ENCODE peak calls at places on chromosomes 13 and 19, in ten cellular contexts. A, H, D, M, S, I, R, N, L and Y are unnamed samples.

GRCh38 chr13:97797553-97797952 is 155.9 kb upstream of the IPO5 start:
- DNase-seq in A (no peak), H (no peak), D (no peak), M (no peak), S (no peak), I (no peak), R (no peak), N (no peak), L (no peak), Y (no peak)

GRCh38 chr13:32229443-32229842 is 85.7 kb downstream of the ZAR1L start:
- DNase-seq in A (no peak), H (no peak), D (no peak), M (no peak), S (no peak), I (no peak), R (no peak), N (no peak), L (no peak), Y (no peak)

GRCh38 chr13:99303863-99304521 is 3.2 kb downstream of the GPR183 start:
- DNase-seq in A (peak; percentile 61), H (no peak), D (no peak), M (peak; percentile 58), S (no peak), I (no peak), R (no peak), N (no peak), L (peak; percentile 28), Y (peak; percentile 67)

GRCh38 chr13:34208326-34208725 is 390.4 kb downstream of the RFC3 start:
- DNase-seq in A (no peak), H (no peak), D (no peak), M (no peak), S (peak; percentile 29), I (no peak), R (no peak), N (no peak), L (no peak), Y (no peak)

GRCh38 chr19:13526552-13526951 is 20.3 kb upstream of the CACNA1A start:
- DNase-seq in A (no peak), H (peak; percentile 19), D (no peak), M (no peak), S (peak; percentile 36), I (no peak), R (no peak), N (no peak), L (no peak), Y (no peak)

GRCh38 chr19:27974082-27974513 is 1238.9 kb downstream of the UQCRFS1 start:
- DNase-seq in A (no peak), H (no peak), D (peak; percentile 25), M (no peak), S (peak; percentile 51), I (no peak), R (no peak), N (no peak), L (no peak), Y (no peak)

GRCh38 chr19:48378194-48378570 is 13.2 kb downstream of the KDELR1 start:
- DNase-seq in A (no peak), H (no peak), D (no peak), M (no peak), S (no peak), I (no peak), R (no peak), N (no peak), L (no peak), Y (no peak)

GRCh38 chr13:43305416-43305815 is 282.0 kb downstream of the DNAJC15 start:
- DNase-seq in A (no peak), H (no peak), D (no peak), M (no peak), S (no peak), I (no peak), R (no peak), N (no peak), L (no peak), Y (no peak)

GRCh38 chr19:31377736-31378135 is 28.5 kb upstream of the TSHZ3 start:
- DNase-seq in A (no peak), H (no peak), D (no peak), M (no peak), S (peak; percentile 44), I (no peak), R (no peak), N (no peak), L (no peak), Y (no peak)

GRCh38 chr13:33636955-33637670 is 180.8 kb upstream of the RFC3 start:
- DNase-seq in A (no peak), H (no peak), D (no peak), M (no peak), S (no peak), I (no peak), R (no peak), N (no peak), L (no peak), Y (no peak)

GRCh38 chr19:14555918-14556661 is 15.8 kb downstream of the NDUFB7 start:
- DNase-seq in A (no peak), H (no peak), D (no peak), M (no peak), S (peak; percentile 12), I (no peak), R (no peak), N (no peak), L (no peak), Y (no peak)

GRCh38 chr13:89796196-89796595 is 1551.3 kb upstream of the MIR17HG start:
- DNase-seq in A (no peak), H (no peak), D (no peak), M (no peak), S (no peak), I (no peak), R (no peak), N (no peak), L (no peak), Y (no peak)

GRCh38 chr13:77599351-77599750 is 63.8 kb downstream of the SCEL start:
- DNase-seq in A (no peak), H (no peak), D (no peak), M (no peak), S (no peak), I (no peak), R (no peak), N (no peak), L (no peak), Y (no peak)

GRCh38 chr19:14149509-14149994 is 13.2 kb upstream of the ASF1B start:
- DNase-seq in A (peak; percentile 40), H (no peak), D (no peak), M (peak; percentile 40), S (peak; percentile 82), I (peak; percentile 67), R (peak; percentile 76), N (peak; percentile 83), L (peak; percentile 38), Y (peak; percentile 95)

GRCh38 chr13:40648040-40648439 is 18.4 kb downstream of the FOXO1 start:
- DNase-seq in A (no peak), H (no peak), D (no peak), M (no peak), S (no peak), I (no peak), R (no peak), N (no peak), L (no peak), Y (no peak)
- H3K4me1 ChIP-seq in A (peaks cover 3% of the 10 kb centered on the region), H (no peaks in the 10 kb centered on the region), D (peaks cover 31% of the 10 kb centered on the region), M (peaks cover 48% of the 10 kb centered on the region), S (peaks cover 33% of the 10 kb centered on the region), I (peaks cover 4% of the 10 kb centered on the region), R (peaks cover 82% of the 10 kb centered on the region), N (peaks cover 33% of the 10 kb centered on the region), L (peaks cover 89% of the 10 kb centered on the region), Y (peaks cover 23% of the 10 kb centered on the region)

GRCh38 chr13:27926644-27927434 is 7.0 kb downstream of the PDX1 start:
- DNase-seq in A (no peak), H (no peak), D (no peak), M (no peak), S (no peak), I (no peak), R (no peak), N (no peak), L (no peak), Y (no peak)
- H3K27me3 ChIP-seq in A (peaks cover 4% of the 10 kb centered on the region), H (no peaks in the 10 kb centered on the region), D (peaks cover 29% of the 10 kb centered on the region), M (peaks cover 45% of the 10 kb centered on the region), S (peaks cover 100% of the 10 kb centered on the region), I (no peaks in the 10 kb centered on the region), R (peaks cover 98% of the 10 kb centered on the region), N (peaks cover 2% of the 10 kb centered on the region), L (peaks cover 48% of the 10 kb centered on the region), Y (peaks cover 10% of the 10 kb centered on the region)

GRCh38 chr19:10335149-10336053 is 2.1 kb upstream of the RAVER1 start:
- DNase-seq in A (no peak), H (no peak), D (no peak), M (no peak), S (no peak), I (no peak), R (no peak), N (no peak), L (no peak), Y (peak; percentile 75)

GRCh38 chr19:10332158-10332964 is 968 bp downstream of the RAVER1 start:
- DNase-seq in A (no peak), H (no peak), D (no peak), M (no peak), S (no peak), I (no peak), R (no peak), N (no peak), L (no peak), Y (no peak)

GRCh38 chr19:10332965-10333757 is at the start of gene RAVER1:
- DNase-seq in A (peak; percentile 97), H (peak; percentile 92), D (peak; percentile 87), M (peak; percentile 95), S (peak; percentile 99), I (peak; percentile 99), R (peak; percentile 98), N (peak; percentile 98), L (peak; percentile 96), Y (peak; percentile 98)

GRCh38 chr19:10334340-10335148 is 1.2 kb upstream of the RAVER1 start:
- DNase-seq in A (peak; percentile 61), H (peak; percentile 93), D (no peak), M (no peak), S (peak; percentile 98), I (peak; percentile 98), R (peak; percentile 96), N (peak; percentile 98), L (peak; percentile 18), Y (peak; percentile 98)

DNA sequence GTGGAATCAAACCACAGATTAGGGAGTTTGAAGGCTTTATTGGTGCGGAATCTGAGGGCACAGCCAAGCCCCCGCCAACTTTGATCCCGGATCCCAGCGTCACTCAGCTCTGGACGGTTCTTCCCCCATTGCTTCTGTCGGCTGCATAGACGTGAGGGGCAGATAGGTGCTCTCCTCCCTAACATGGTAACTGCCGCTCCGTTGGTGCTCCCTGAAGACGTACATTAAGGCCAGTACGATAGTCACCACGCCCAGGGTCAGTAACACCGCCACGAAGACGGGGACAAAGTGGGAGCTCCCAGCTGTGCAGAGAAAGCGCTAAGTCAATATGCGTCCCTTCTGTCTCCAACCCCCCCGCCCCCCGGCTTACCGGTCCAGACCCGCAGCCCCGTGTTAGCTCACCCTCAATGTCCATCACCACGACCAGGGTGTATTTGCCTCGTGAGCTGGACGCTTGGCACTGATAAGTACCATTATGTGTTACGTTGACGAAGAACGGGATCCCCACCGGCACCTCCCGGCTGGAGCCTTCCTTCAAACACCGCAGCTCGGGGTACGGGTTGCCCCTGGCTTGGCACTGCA is 520 bp upstream of the RAVER1 start:
- DNase-seq in A (no peak), H (no peak), D (no peak), M (no peak), S (no peak), I (no peak), R (no peak), N (no peak), L (no peak), Y (no peak)
- H3K4me1 ChIP-seq in A (peaks cover 9% of the 10 kb centered on the region), H (peaks cover 28% of the 10 kb centered on the region), D (peaks cover 22% of the 10 kb centered on the region), M (peaks cover 28% of the 10 kb centered on the region), S (peaks cover 4% of the 10 kb centered on the region), I (peaks cover 6% of the 10 kb centered on the region), R (peaks cover 29% of the 10 kb centered on the region), N (no peaks in the 10 kb centered on the region), L (peaks cover 33% of the 10 kb centered on the region), Y (no peaks in the 10 kb centered on the region)

GRCh38 chr13:110264685-110265275 is 42.2 kb downstream of the COL4A1 start:
- DNase-seq in A (no peak), H (no peak), D (no peak), M (no peak), S (no peak), I (no peak), R (no peak), N (no peak), L (no peak), Y (no peak)
- H3K27me3 ChIP-seq in A (no peaks in the 10 kb centered on the region), H (no peaks in the 10 kb centered on the region), D (peaks cover 2% of the 10 kb centered on the region), M (no peaks in the 10 kb centered on the region), S (no peaks in the 10 kb centered on the region), I (no peaks in the 10 kb centered on the region), R (no peaks in the 10 kb centered on the region), N (no peaks in the 10 kb centered on the region), L (no peaks in the 10 kb centered on the region), Y (no peaks in the 10 kb centered on the region)